ENCODE peak calls at places on chromosomes 1 and 21, in ten cellular contexts. S is CD4-positive, alpha-beta memory T cell; X is progenitor cell of endocrine pancreas; Q is HT1080; E is renal cortical epithelial cell; I is astrocyte; P is amniotic stem cell; V is GM12891; B is GDM1; F is nucleus accumbens. H is an unnamed sample.

GRCh38 chr1:43632135-43632670 is 17.7 kb upstream of the KDM4A start:
- DNase-seq in S (no peak), E (no peak), F (no peak), X (no peak), Q (no peak), V (no peak), P (no peak), B (no peak), I (no peak), H (no peak)

GRCh38 chr1:202143011-202143767 is 1.3 kb downstream of the ARL8A start:
- DNase-seq in V (no peak), B (peak), Q (no peak), P (no peak), F (no peak), X (no peak), S (peak), E (no peak), I (no peak), H (no peak)

GRCh38 chr1:194873328-194873923 is 1687.0 kb upstream of the B3GALT2 start:
- DNase-seq in V (no peak), I (peak), S (no peak), P (no peak), X (no peak), Q (peak), E (no peak), B (no peak), F (no peak), H (no peak)

GRCh38 chr1:42825058-42825851 is 8.1 kb upstream of the SVBP start:
- DNase-seq in S (no peak), I (no peak), E (no peak), V (no peak), F (no peak), Q (no peak), B (no peak), P (no peak), X (no peak), H (peak)

GRCh38 chr1:86441581-86441980 is 17.6 kb downstream of the CLCA2 start:
- DNase-seq in E (no peak), I (no peak), S (peak), B (peak), Q (no peak), P (no peak), X (no peak), V (no peak), F (no peak), H (no peak)

GRCh38 chr1:183328371-183328770 is 89.8 kb downstream of the NMNAT2 start:
- DNase-seq in S (no peak), E (no peak), V (no peak), F (no peak), B (no peak), I (no peak), Q (no peak), P (no peak), X (no peak), H (no peak)

GRCh38 chr1:181061891-181062777 is 26.4 kb upstream of the IER5 start:
- DNase-seq in V (no peak), S (no peak), X (no peak), B (peak), E (no peak), Q (no peak), F (no peak), I (no peak), P (no peak), H (no peak)

GRCh38 chr1:158613764-158614163 is 8.7 kb downstream of the OR10Z1 start:
- DNase-seq in B (no peak), X (no peak), V (no peak), I (no peak), P (no peak), F (no peak), Q (no peak), E (no peak), S (no peak), H (no peak)

GRCh38 chr1:233356705-233356987 is 29.1 kb downstream of the MAP3K21 start:
- DNase-seq in X (no peak), S (no peak), Q (no peak), V (no peak), I (no peak), F (no peak), E (no peak), P (no peak), B (no peak), H (no peak)

GRCh38 chr1:79042539-79042938 is 36.0 kb upstream of the ADGRL4 start:
- DNase-seq in Q (no peak), E (no peak), V (no peak), F (no peak), S (no peak), P (no peak), B (no peak), X (no peak), I (no peak), H (no peak)

GRCh38 chr1:3669421-3669821 is 17.1 kb downstream of the TP73 start:
- DNase-seq in P (no peak), I (no peak), E (no peak), B (no peak), F (no peak), S (no peak), X (no peak), V (no peak), Q (no peak), H (no peak)

GRCh38 chr1:113255728-113256347 is 134.5 kb upstream of the MAGI3 start:
- DNase-seq in F (no peak), I (peak), X (no peak), Q (no peak), V (no peak), B (no peak), P (no peak), E (peak), S (no peak), H (peak)

GRCh38 chr1:231959225-231959884 is 332.8 kb downstream of the DISC1 start:
- DNase-seq in X (no peak), E (no peak), V (no peak), B (no peak), I (no peak), Q (no peak), F (no peak), S (no peak), P (no peak), H (no peak)

GRCh38 chr1:53259932-53260331 is 21.6 kb upstream of the MAGOH start:
- DNase-seq in F (no peak), I (no peak), Q (no peak), V (no peak), X (no peak), B (no peak), P (no peak), E (no peak), S (no peak), H (no peak)

GRCh38 chr1:25688390-25689119 is 72.0 kb downstream of the MAN1C1 start:
- DNase-seq in F (no peak), I (no peak), E (no peak), B (no peak), V (no peak), S (no peak), X (no peak), P (no peak), Q (no peak), H (no peak)

GRCh38 chr1:208542309-208542708 is 298.1 kb upstream of the PLXNA2 start:
- DNase-seq in Q (no peak), V (no peak), S (no peak), X (no peak), I (no peak), P (no peak), B (no peak), F (no peak), E (no peak), H (no peak)

GRCh38 chr1:7930547-7931445 is 9.8 kb downstream of the TNFRSF9 start:
- DNase-seq in I (no peak), X (no peak), B (no peak), F (no peak), E (no peak), S (peak), Q (no peak), P (no peak), V (no peak), H (no peak)

GRCh38 chr21:35563885-35564451 is 496.4 kb downstream of the SETD4 start:
- DNase-seq in E (no peak), Q (no peak), V (no peak), B (no peak), I (peak), P (peak), X (no peak), S (no peak), F (no peak), H (peak)

GRCh38 chr1:94746635-94747525 is 73.3 kb upstream of the SLC44A3 start:
- DNase-seq in P (no peak), S (no peak), I (no peak), Q (no peak), E (no peak), B (no peak), X (no peak), F (no peak), V (no peak), H (peak)

GRCh38 chr21:28018741-28019669 is 973.7 kb downstream of the LTN1 start:
- DNase-seq in E (peak), B (no peak), Q (peak), X (no peak), S (peak), P (no peak), V (no peak), F (peak), I (no peak), H (peak)

GRCh38 chr1:40901886-40902633 is 39.9 kb upstream of the CITED4 start:
- DNase-seq in P (peak), B (no peak), S (no peak), F (peak), V (no peak), E (peak), X (no peak), I (peak), Q (peak), H (no peak)

GRCh38 chr1:232110281-232111090 is 483.9 kb downstream of the DISC1 start:
- DNase-seq in I (peak), E (no peak), S (no peak), P (no peak), V (no peak), X (no peak), B (no peak), F (no peak), Q (no peak), H (no peak)